ENCODE peak calls at places on chromosomes 6 and 20, in seven cellular contexts. U is GM23338; G is omental fat pad; B is activated CD8-positive, alpha-beta T cell treated with anti-CD3 and anti-CD28 coated beads for 36 hours; Y is fibroblast of pulmonary artery; R is AG09319; E is transverse colon. Q is an unnamed sample.

GRCh38 chr20:19676202-19676601 is 81.9 kb upstream of the RIN2 start:
- DNase-seq in U (no peak), G (no peak), B (no peak), Y (no peak), R (no peak), E (no peak), Q (no peak)

GRCh38 chr6:123588546-123588895 is 48.2 kb downstream of the TRDN start:
- DNase-seq in U (no peak), G (no peak), B (no peak), Y (no peak), R (no peak), E (no peak), Q (no peak)

GRCh38 chr20:52071136-52071535 is 120.4 kb downstream of the ZFP64 start:
- DNase-seq in U (no peak), G (no peak), B (no peak), Y (no peak), R (no peak), E (no peak), Q (no peak)

GRCh38 chr20:17806739-17807441 is 107.1 kb downstream of the BANF2 start:
- DNase-seq in U (peak), G (no peak), B (no peak), Y (peak), R (peak), E (peak), Q (peak)

GRCh38 chr20:47905628-47906487 is 120.6 kb upstream of the SULF2 start:
- DNase-seq in U (no peak), G (no peak), B (no peak), Y (no peak), R (no peak), E (no peak), Q (no peak)

GRCh38 chr20:37142708-37143107 is 36.4 kb upstream of the RPN2 start:
- DNase-seq in U (no peak), G (no peak), B (no peak), Y (no peak), R (no peak), E (no peak), Q (peak)

GRCh38 chr6:62623851-62624532 is 338.0 kb upstream of the KHDRBS2 start:
- DNase-seq in U (no peak), G (no peak), B (no peak), Y (no peak), R (no peak), E (no peak), Q (no peak)

GRCh38 chr6:15464211-15464725 is 198.6 kb downstream of the DTNBP1 start:
- DNase-seq in U (peak), G (no peak), B (peak), Y (no peak), R (no peak), E (peak), Q (no peak)

GRCh38 chr6:6674872-6675271 is 86.4 kb downstream of the LY86 start:
- DNase-seq in U (peak), G (no peak), B (no peak), Y (no peak), R (no peak), E (no peak), Q (no peak)
- TF ChIP-seq CTCF in U (peak), G (no peak), B (no peak), Y (peak), R (peak), E (no peak), Q (peak)

GRCh38 chr6:119147101-119148053 is 68.9 kb upstream of the FAM184A start:
- DNase-seq in U (no peak), G (peak), B (peak), Y (peak), R (peak), E (peak), Q (peak)

GRCh38 chr6:119145111-119145510 is 66.6 kb upstream of the FAM184A start:
- DNase-seq in U (no peak), G (no peak), B (no peak), Y (no peak), R (no peak), E (no peak), Q (no peak)

GRCh38 chr6:119148102-119148824 is 69.8 kb upstream of the FAM184A start:
- DNase-seq in U (peak), G (no peak), B (peak), Y (peak), R (peak), E (no peak), Q (peak)

GRCh38 chr6:119152187-119152586 is 73.7 kb upstream of the FAM184A start:
- DNase-seq in U (no peak), G (no peak), B (no peak), Y (no peak), R (no peak), E (no peak), Q (no peak)

DNA sequence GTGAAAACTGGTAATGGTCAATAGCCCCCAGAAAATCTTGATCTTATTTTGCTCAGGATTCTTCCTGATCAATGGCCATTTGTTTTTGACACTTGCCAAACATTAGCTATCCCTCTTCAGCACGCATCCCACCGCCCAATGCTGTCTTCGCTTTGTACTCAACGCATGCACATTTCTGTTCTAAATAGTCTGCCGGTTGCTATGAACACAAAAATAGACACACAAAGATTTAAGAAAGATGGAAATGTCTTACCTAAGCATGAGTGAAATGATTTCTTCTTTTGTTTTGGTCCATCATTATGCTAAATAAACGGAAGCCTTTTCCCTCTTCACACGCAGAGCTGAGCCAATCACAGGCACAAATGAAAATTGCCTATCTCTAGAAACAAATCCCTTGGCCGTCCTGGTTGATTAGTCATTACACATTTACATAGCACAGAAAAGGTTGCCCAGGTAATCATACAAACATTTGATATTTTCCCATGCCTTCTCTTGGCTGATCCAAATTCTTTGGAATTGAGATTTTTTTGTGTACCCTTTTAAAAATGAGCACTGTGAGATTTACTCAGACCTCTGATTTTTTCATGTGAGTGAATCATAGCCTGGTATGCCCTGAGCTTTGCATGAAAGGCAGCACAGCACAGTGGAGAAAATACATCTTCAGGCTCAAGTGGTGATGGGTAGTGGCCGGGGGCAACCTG is 70.5 kb upstream of the FAM184A start:
- DNase-seq in U (no peak), G (no peak), B (no peak), Y (no peak), R (no peak), E (no peak), Q (peak)
- TF ChIP-seq CTCF in U (no peak), G (no peak), B (peak), Y (no peak), R (no peak), E (no peak), Q (no peak)

GRCh38 chr6:44301106-44301505 is 12.0 kb downstream of the AARS2 start:
- DNase-seq in U (no peak), G (no peak), B (no peak), Y (no peak), R (no peak), E (no peak), Q (no peak)
- TF ChIP-seq CTCF in U (no peak), G (no peak), B (no peak), Y (no peak), R (no peak), E (no peak), Q (no peak)

GRCh38 chr20:61163027-61163426 is 89.0 kb upstream of the CDH4 start:
- DNase-seq in U (no peak), G (no peak), B (no peak), Y (no peak), R (no peak), E (no peak), Q (no peak)
- TF ChIP-seq CTCF in U (no peak), G (no peak), B (no peak), Y (no peak), R (no peak), E (no peak), Q (no peak)

DNA sequence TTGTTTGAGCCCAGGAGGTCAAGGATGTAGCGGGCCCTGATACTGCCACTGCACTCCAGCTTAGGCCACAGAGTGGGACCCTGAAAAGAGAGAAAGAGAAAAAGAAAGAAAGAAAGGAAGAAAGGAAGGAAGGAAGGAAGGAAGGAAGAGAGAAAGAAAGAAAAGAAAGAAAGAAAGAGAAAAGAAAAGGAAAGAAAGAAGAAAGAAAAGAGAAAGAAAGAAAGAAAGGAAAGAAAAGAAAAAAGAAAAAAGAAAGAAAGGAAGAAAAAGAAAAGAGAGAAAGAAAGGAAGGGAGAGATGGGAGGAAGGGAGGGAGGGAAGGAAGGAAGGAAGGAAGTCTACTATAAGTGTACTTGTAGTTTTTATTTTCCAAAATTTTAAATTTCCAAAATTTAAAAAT is 42.2 kb upstream of the AKAP12 start:
- DNase-seq in U (no peak), G (no peak), B (no peak), Y (no peak), R (no peak), E (no peak), Q (no peak)
- TF ChIP-seq CTCF in U (no peak), G (no peak), B (no peak), Y (no peak), R (no peak), E (no peak), Q (no peak)

DNA sequence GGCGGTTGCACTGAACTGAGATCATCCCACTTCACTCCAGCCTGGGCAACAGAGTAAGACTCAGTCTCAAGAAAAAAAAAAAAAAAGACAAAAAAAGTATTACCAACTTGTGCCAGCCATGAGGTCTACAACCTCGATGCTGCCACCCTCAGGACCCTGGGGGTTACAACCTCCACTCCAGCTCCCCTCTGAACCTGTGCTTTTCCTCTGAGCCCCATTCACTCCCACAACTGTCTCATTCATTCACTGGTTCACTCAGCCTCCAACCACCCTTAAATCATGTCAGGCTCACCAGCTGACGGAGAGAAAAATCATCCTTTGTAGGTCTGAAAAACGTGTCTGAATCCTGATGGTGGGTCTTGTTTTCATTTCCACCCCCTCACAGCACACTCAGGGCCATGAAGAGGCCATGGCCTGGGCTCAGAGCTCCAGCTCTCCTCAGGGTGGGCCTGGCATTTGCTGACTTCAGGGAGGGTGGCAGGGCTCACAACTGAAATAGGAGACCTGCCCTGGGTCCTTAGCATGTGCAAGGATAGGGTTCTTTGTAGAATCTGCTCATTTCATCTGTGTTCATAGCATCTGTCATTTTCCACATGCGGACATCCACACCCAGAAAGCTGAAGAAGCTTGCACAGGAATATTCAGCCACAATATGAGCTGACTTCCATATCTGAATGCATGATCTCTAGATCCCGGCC is 1.9 kb upstream of the ULBP1 start:
- DNase-seq in U (peak), G (no peak), B (peak), Y (peak), R (no peak), E (no peak), Q (no peak)
- TF ChIP-seq CTCF in U (peak), G (no peak), B (peak), Y (peak), R (peak), E (no peak), Q (no peak)

DNA sequence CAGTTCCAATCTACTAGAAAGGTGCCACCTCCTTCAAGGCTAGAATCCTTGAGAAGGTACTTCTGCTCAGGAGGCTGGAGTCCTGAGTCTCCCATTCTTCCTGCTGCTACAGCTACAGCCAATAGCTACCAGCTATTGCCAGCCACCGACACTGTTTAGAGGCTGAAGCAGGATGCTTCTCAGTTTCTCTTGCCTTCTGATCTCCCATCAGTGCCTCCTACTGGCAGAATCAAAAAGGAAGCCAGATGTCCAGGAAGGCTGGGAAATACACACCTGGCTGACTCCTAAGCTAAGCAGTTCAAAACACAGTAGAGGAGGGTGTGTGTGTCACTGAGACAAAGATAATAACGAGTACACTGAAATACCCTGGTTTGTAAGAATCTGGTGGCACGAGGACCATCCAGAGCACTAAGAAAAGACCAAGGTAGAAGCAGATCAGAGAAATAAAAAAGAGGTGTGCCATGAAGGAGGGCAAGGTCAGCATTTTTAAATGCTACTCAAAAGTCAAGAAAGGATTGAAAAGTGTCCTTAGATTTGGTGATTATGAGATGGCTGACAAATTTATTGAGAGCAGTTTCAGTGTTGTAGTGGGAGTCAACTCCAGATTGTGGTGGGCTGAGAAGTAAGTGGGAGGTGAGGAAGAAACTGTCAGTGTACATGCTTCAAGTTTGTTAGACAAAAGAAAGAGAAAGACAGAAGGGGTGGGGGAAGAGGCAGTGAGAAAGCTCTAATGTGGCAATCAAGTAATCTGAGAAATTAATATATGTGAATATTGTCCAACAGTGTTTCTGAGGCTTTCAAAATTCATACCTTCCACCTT is 2.3 kb upstream of the HLA-DMA start:
- DNase-seq in U (peak), G (no peak), B (peak), Y (peak), R (no peak), E (peak), Q (no peak)
- TF ChIP-seq CTCF in U (peak), G (no peak), B (peak), Y (peak), R (peak), E (peak), Q (no peak)

GRCh38 chr6:43977404-43978111 is 149.7 kb downstream of the MRPL14 start:
- DNase-seq in U (no peak), G (peak), B (peak), Y (no peak), R (no peak), E (no peak), Q (no peak)
- TF ChIP-seq CTCF in U (no peak), G (no peak), B (no peak), Y (no peak), R (no peak), E (no peak), Q (no peak)

DNA sequence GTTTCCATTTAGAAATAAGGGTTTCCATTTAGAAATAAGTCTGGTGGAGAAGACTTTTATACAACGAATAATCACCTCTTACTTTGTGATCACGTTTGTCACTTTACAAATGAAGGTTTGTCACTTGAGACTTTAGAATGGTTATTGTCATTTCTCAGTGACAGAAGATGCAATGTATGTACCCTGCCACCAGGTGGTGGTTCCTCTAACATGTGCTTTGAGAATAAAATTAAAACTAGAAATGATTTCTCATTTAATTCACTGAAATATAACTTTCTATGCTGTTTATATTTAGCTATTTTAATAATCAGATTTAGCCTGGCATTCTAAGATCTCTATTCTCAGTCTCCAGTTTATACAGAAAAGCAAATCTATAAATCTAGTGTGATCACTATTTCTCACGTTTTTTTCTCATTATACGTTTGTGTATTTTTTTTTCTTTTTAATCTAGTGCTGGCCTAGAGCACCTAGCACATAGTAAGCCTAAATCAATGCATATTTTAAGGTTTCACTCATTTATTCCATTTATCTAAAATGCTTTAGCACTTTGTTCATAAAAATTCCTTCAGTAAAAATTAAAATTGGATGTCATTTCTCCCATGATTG is 57.4 kb upstream of the TFAP2D start:
- DNase-seq in U (peak), G (no peak), B (peak), Y (peak), R (no peak), E (no peak), Q (no peak)
- TF ChIP-seq CTCF in U (peak), G (no peak), B (no peak), Y (peak), R (peak), E (peak), Q (peak)

Q was measured in astrocyte.